ENCODE peak calls at places on chromosomes 13 and 19, in five cellular contexts. One of them, this sample, is unnamed.

GRCh38 chr13:22964245-22964966 is 216.4 kb upstream of the SGCG start:
- DNase-seq in esophagus muscularis mucosa: peak; percentile 89
- DNase-seq in uterus: no peak
- DNase-seq in mammary epithelial cell: no peak
- DNase-seq in GM23248: no peak
- DNase-seq in this sample: no peak

GRCh38 chr13:31101511-31102170 is 60.1 kb downstream of the HSPH1 start:
- DNase-seq in esophagus muscularis mucosa: no peak
- DNase-seq in uterus: no peak
- DNase-seq in mammary epithelial cell: no peak
- DNase-seq in GM23248: peak; percentile 27
- DNase-seq in this sample: no peak

GRCh38 chr13:37868691-37869505 is 674 bp downstream of the TRPC4 start:
- DNase-seq in esophagus muscularis mucosa: no peak
- DNase-seq in uterus: no peak
- DNase-seq in mammary epithelial cell: no peak
- DNase-seq in GM23248: peak; percentile 54
- DNase-seq in this sample: no peak

GRCh38 chr13:97429681-97430081 is 4.3 kb upstream of the RAP2A start:
- DNase-seq in esophagus muscularis mucosa: no peak
- DNase-seq in uterus: no peak
- DNase-seq in mammary epithelial cell: no peak
- DNase-seq in GM23248: peak; percentile 88
- DNase-seq in this sample: no peak

GRCh38 chr19:9075064-9075964 is 11.5 kb upstream of the OR1M1 start:
- DNase-seq in esophagus muscularis mucosa: peak; percentile 93
- DNase-seq in uterus: peak; percentile 96
- DNase-seq in mammary epithelial cell: peak; percentile 98
- DNase-seq in GM23248: peak; percentile 83
- DNase-seq in this sample: peak; percentile 51

GRCh38 chr19:46291829-46292228 is 5.0 kb upstream of the HIF3A start:
- DNase-seq in esophagus muscularis mucosa: no peak
- DNase-seq in uterus: no peak
- DNase-seq in mammary epithelial cell: no peak
- DNase-seq in GM23248: no peak
- DNase-seq in this sample: no peak

GRCh38 chr19:44635581-44636438 is 7.9 kb upstream of the PVR start:
- DNase-seq in esophagus muscularis mucosa: no peak
- DNase-seq in uterus: no peak
- DNase-seq in mammary epithelial cell: no peak
- DNase-seq in GM23248: peak; percentile 68
- DNase-seq in this sample: no peak

GRCh38 chr13:60150538-60150937 is 13.2 kb downstream of the DIAPH3 start:
- DNase-seq in esophagus muscularis mucosa: no peak
- DNase-seq in uterus: no peak
- DNase-seq in mammary epithelial cell: no peak
- DNase-seq in GM23248: no peak
- DNase-seq in this sample: no peak

GRCh38 chr19:6056801-6057650 is 53.3 kb downstream of the RFX2 start:
- DNase-seq in esophagus muscularis mucosa: peak; percentile 98
- DNase-seq in uterus: peak; percentile 91
- DNase-seq in mammary epithelial cell: peak; percentile 98
- DNase-seq in GM23248: peak; percentile 98
- DNase-seq in this sample: peak; percentile 82
- H3K4me1 ChIP-seq in esophagus muscularis mucosa: peaks cover 95% of the 10 kb centered on the region
- H3K4me1 ChIP-seq in uterus: peaks cover 37% of the 10 kb centered on the region
- H3K4me1 ChIP-seq in mammary epithelial cell: peaks cover 57% of the 10 kb centered on the region
- H3K4me1 ChIP-seq in GM23248: peaks cover 28% of the 10 kb centered on the region
- H3K4me1 ChIP-seq in this sample: peaks cover 21% of the 10 kb centered on the region

DNA sequence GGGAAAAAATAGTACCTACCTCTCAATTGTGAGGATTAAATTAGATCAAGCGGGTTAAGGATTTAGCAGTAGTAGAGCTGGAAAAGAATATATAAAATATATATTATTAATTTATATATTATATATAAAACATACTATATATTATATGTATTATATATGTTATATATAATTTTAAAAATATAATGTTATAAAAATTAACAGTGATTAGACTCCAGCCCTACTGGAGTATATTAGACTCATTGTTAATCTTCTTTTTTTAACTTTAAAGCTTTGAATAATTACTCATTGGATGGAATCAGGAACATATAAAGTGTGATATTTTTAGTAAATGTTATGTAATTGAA is 380 bp upstream of the MRPL54 start:
- DNase-seq in esophagus muscularis mucosa: no peak
- DNase-seq in uterus: no peak
- DNase-seq in mammary epithelial cell: no peak
- DNase-seq in GM23248: no peak
- DNase-seq in this sample: no peak
- H3K4me1 ChIP-seq in esophagus muscularis mucosa: peaks cover 46% of the 10 kb centered on the region
- H3K4me1 ChIP-seq in uterus: no peaks in the 10 kb centered on the region
- H3K4me1 ChIP-seq in mammary epithelial cell: peaks cover 14% of the 10 kb centered on the region
- H3K4me1 ChIP-seq in GM23248: peaks cover 8% of the 10 kb centered on the region
- H3K4me1 ChIP-seq in this sample: peaks cover 9% of the 10 kb centered on the region

DNA sequence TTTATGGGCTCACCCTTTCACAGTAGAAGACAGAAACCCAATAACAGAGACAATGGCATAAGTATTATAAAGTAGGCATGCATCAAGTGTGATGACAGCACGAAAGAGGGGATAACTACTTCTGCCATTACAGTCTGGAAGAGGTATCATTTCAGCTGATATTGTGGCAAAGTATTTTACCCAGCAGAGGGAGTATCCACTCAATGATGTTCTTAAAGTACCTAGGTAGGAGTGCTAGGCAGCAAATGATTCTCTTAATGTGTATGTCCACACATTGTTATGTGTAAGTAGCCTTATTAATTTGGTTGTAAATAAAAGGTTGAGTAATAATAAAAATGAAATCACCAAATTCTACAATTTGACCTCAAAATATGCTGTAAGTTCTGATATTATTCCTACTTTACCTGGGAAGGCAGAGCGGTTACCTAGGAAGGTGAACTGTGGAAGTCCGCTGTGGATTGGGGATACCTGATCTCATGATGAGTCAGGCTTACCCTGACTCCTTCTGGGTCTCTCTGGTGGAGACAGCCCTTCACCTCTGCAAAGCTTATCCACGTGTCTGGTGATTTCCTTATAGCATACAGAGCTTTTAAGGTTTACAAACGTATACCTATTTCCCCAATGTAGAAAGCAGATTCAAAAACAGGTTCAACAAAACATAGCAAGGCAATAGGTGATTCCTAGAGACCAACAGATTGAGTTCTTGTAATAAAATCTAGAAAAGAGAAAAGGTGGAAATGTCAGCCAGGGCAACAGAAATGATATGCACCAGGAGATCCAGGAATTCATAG is 4.0 kb upstream of the UBAC2 start:
- DNase-seq in esophagus muscularis mucosa: no peak
- DNase-seq in uterus: no peak
- DNase-seq in mammary epithelial cell: peak; percentile 27
- DNase-seq in GM23248: no peak
- DNase-seq in this sample: no peak
- H3K4me1 ChIP-seq in esophagus muscularis mucosa: peaks cover 10% of the 10 kb centered on the region
- H3K4me1 ChIP-seq in uterus: no peaks in the 10 kb centered on the region
- H3K4me1 ChIP-seq in mammary epithelial cell: peaks cover 15% of the 10 kb centered on the region
- H3K4me1 ChIP-seq in GM23248: peaks cover 6% of the 10 kb centered on the region
- H3K4me1 ChIP-seq in this sample: no peaks in the 10 kb centered on the region

GRCh38 chr13:46685006-46685730 is 111.8 kb downstream of the ESD start:
- DNase-seq in esophagus muscularis mucosa: no peak
- DNase-seq in uterus: no peak
- DNase-seq in mammary epithelial cell: no peak
- DNase-seq in GM23248: no peak
- DNase-seq in this sample: no peak
- H3K4me1 ChIP-seq in esophagus muscularis mucosa: peaks cover 43% of the 10 kb centered on the region
- H3K4me1 ChIP-seq in uterus: peaks cover 3% of the 10 kb centered on the region
- H3K4me1 ChIP-seq in mammary epithelial cell: peaks cover 5% of the 10 kb centered on the region
- H3K4me1 ChIP-seq in GM23248: peaks cover 2% of the 10 kb centered on the region
- H3K4me1 ChIP-seq in this sample: peaks cover 5% of the 10 kb centered on the region

GRCh38 chr19:1015782-1016646 is 4.9 kb downstream of the TMEM259 start:
- DNase-seq in esophagus muscularis mucosa: no peak
- DNase-seq in uterus: no peak
- DNase-seq in mammary epithelial cell: no peak
- DNase-seq in GM23248: no peak
- DNase-seq in this sample: no peak
- H3K4me1 ChIP-seq in esophagus muscularis mucosa: peaks cover 58% of the 10 kb centered on the region
- H3K4me1 ChIP-seq in uterus: peaks cover 39% of the 10 kb centered on the region
- H3K4me1 ChIP-seq in mammary epithelial cell: peaks cover 42% of the 10 kb centered on the region
- H3K4me1 ChIP-seq in GM23248: peaks cover 33% of the 10 kb centered on the region
- H3K4me1 ChIP-seq in this sample: peaks cover 57% of the 10 kb centered on the region

DNA sequence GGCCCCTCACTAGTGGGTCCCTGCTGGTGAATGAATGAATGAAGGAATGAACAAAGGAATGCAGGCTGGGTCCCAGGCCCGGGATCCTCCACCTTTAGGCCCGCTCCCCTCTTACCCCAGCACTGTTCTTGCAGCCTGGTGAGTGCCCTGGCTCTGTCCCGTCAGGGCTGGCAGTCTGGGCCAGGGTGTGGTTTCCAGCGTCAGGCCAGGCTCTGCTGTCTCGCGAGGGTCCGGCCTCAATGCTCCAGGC is 317 bp downstream of the LYL1 start:
- DNase-seq in esophagus muscularis mucosa: no peak
- DNase-seq in uterus: no peak
- DNase-seq in mammary epithelial cell: no peak
- DNase-seq in GM23248: peak; percentile 73
- DNase-seq in this sample: no peak
- H3K4me1 ChIP-seq in esophagus muscularis mucosa: peaks cover 70% of the 10 kb centered on the region
- H3K4me1 ChIP-seq in uterus: peaks cover 14% of the 10 kb centered on the region
- H3K4me1 ChIP-seq in mammary epithelial cell: no peaks in the 10 kb centered on the region
- H3K4me1 ChIP-seq in GM23248: peaks cover 2% of the 10 kb centered on the region
- H3K4me1 ChIP-seq in this sample: peaks cover 4% of the 10 kb centered on the region

DNA sequence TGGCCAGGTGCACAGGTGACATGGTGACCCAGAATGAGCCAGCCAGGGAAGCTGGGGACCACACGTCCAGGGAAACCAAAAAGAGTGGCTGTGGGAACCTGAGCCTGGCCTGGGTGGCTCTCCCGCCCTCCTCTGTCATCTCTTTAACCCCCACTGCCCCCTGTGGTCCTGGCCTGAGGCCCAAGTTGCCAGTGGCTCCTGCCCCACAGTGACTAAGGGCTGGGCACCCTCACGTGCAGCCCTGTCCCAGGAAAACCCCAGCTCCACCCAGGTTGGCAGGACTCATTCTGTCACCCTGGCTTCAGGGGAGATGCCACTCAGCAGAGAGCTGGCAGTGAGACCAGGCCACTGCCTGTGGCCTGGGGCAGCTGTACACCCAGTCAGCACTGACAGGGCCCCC is 30.6 kb upstream of the ISYNA1 start:
- DNase-seq in esophagus muscularis mucosa: no peak
- DNase-seq in uterus: no peak
- DNase-seq in mammary epithelial cell: no peak
- DNase-seq in GM23248: peak; percentile 29
- DNase-seq in this sample: peak; percentile 83
- H3K4me1 ChIP-seq in esophagus muscularis mucosa: peaks cover 78% of the 10 kb centered on the region
- H3K4me1 ChIP-seq in uterus: peaks cover 27% of the 10 kb centered on the region
- H3K4me1 ChIP-seq in mammary epithelial cell: peaks cover 8% of the 10 kb centered on the region
- H3K4me1 ChIP-seq in GM23248: peaks cover 15% of the 10 kb centered on the region
- H3K4me1 ChIP-seq in this sample: peaks cover 72% of the 10 kb centered on the region

DNA sequence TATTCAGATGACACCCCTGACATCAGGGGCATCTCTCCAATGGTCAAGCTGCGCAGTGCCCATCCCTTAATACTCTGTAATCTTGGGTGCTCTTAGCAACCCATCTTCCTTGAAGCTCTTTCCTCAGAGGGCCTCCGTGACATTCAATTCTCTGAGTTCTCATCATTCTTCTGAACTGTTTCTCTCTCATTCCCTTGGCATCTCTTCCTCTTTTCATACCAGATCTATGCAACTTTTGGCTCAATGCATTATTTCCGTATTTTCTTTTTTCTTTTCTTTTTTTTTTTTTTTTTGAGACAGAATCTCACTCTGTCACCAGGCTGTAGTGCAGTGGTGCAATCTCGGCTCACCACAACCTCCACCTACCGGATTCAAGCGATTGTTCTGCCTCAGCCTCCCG is 53.9 kb downstream of the PCDH8 start:
- DNase-seq in esophagus muscularis mucosa: no peak
- DNase-seq in uterus: no peak
- DNase-seq in mammary epithelial cell: no peak
- DNase-seq in GM23248: no peak
- DNase-seq in this sample: no peak
- H3K4me1 ChIP-seq in esophagus muscularis mucosa: no peaks in the 10 kb centered on the region
- H3K4me1 ChIP-seq in uterus: no peaks in the 10 kb centered on the region
- H3K4me1 ChIP-seq in mammary epithelial cell: no peaks in the 10 kb centered on the region
- H3K4me1 ChIP-seq in GM23248: no peaks in the 10 kb centered on the region
- H3K4me1 ChIP-seq in this sample: no peaks in the 10 kb centered on the region

GRCh38 chr19:4389511-4390016 is 10.8 kb downstream of the SH3GL1 start:
- DNase-seq in esophagus muscularis mucosa: no peak
- DNase-seq in uterus: no peak
- DNase-seq in mammary epithelial cell: no peak
- DNase-seq in GM23248: peak; percentile 27
- DNase-seq in this sample: peak; percentile 33

GRCh38 chr19:4388171-4389063 is 11.9 kb downstream of the SH3GL1 start:
- DNase-seq in esophagus muscularis mucosa: no peak
- DNase-seq in uterus: no peak
- DNase-seq in mammary epithelial cell: peak; percentile 18
- DNase-seq in GM23248: peak; percentile 58
- DNase-seq in this sample: peak; percentile 61

GRCh38 chr19:4390017-4390861 is 10.1 kb downstream of the SH3GL1 start:
- DNase-seq in esophagus muscularis mucosa: no peak
- DNase-seq in uterus: no peak
- DNase-seq in mammary epithelial cell: peak; percentile 17
- DNase-seq in GM23248: peak; percentile 64
- DNase-seq in this sample: peak; percentile 66

GRCh38 chr19:4390862-4391693 is 9.3 kb downstream of the SH3GL1 start:
- DNase-seq in esophagus muscularis mucosa: no peak
- DNase-seq in uterus: no peak
- DNase-seq in mammary epithelial cell: peak; percentile 73
- DNase-seq in GM23248: peak; percentile 75
- DNase-seq in this sample: peak; percentile 16

DNA sequence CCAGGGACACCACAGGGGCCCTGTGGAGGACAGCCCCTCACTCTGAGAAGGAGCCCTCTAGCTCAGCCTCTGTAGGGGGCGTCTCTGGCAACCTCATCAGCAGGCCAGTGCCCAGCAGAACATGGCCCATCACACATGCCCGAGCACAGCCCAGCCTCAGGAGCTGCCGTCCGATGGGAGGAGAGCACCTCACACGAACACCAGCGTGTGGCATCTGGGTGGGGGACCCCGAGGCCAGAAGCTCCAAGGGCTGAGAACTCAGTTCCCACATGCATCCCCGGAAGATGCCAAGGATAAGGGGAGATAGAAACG is 11.3 kb downstream of the SH3GL1 start:
- DNase-seq in esophagus muscularis mucosa: no peak
- DNase-seq in uterus: no peak
- DNase-seq in mammary epithelial cell: no peak
- DNase-seq in GM23248: no peak
- DNase-seq in this sample: no peak
- H3K4me1 ChIP-seq in esophagus muscularis mucosa: peaks cover 79% of the 10 kb centered on the region
- H3K4me1 ChIP-seq in uterus: peaks cover 35% of the 10 kb centered on the region
- H3K4me1 ChIP-seq in mammary epithelial cell: peaks cover 43% of the 10 kb centered on the region
- H3K4me1 ChIP-seq in GM23248: peaks cover 60% of the 10 kb centered on the region
- H3K4me1 ChIP-seq in this sample: peaks cover 72% of the 10 kb centered on the region